ENCODE peak calls at places on chromosomes 12 and 14, in seven cellular contexts. M is brain microvascular endothelial cell, Z is bronchial epithelial cell, H is AG04450, Q is fibroblast of mammary gland, E is transverse colon, W is GM23338. F is an unnamed sample.
A peak's percentile ranks its signal among the peaks of the same experiment; 100 is the strongest.

GRCh38 chr14:70735043-70735442 is 74.3 kb downstream of the MAP3K9 start:
- DNase-seq in M (no peak), Z (no peak), H (no peak), Q (peak; percentile 19), E (no peak), W (no peak), F (peak; percentile 10)

GRCh38 chr12:13562915-13563742 is 366.6 kb downstream of the EMP1 start:
- DNase-seq in M (no peak), Z (no peak), H (no peak), Q (no peak), E (no peak), W (no peak), F (no peak)

GRCh38 chr14:47675489-47676300 is at the start of gene MDGA2:
- DNase-seq in M (peak; percentile 26), Z (peak; percentile 0), H (no peak), Q (peak; percentile 11), E (no peak), W (peak; percentile 86), F (no peak)

GRCh38 chr12:15152456-15152855 is 68.8 kb downstream of the RERG start:
- DNase-seq in M (no peak), Z (no peak), H (no peak), Q (peak; percentile 41), E (no peak), W (no peak), F (no peak)

GRCh38 chr14:90985601-90986242 is 74.7 kb downstream of the RPS6KA5 start:
- DNase-seq in M (no peak), Z (no peak), H (no peak), Q (no peak), E (no peak), W (no peak), F (no peak)

GRCh38 chr12:26188132-26188531 is 7.2 kb upstream of the SSPN start:
- DNase-seq in M (peak; percentile 42), Z (peak; percentile 64), H (peak; percentile 43), Q (peak; percentile 91), E (no peak), W (no peak), F (peak; percentile 36)

GRCh38 chr14:104971447-104972240 is 6.5 kb downstream of the AHNAK2 start:
- DNase-seq in M (no peak), Z (no peak), H (no peak), Q (no peak), E (no peak), W (no peak), F (no peak)

GRCh38 chr14:100900837-100901390 is 2.6 kb downstream of the RTL1 start:
- DNase-seq in M (no peak), Z (no peak), H (no peak), Q (no peak), E (peak; percentile 50), W (peak; percentile 80), F (no peak)

GRCh38 chr14:38342803-38343202 is 86.9 kb upstream of the CLEC14A start:
- DNase-seq in M (peak; percentile 65), Z (peak; percentile 15), H (peak; percentile 56), Q (peak; percentile 91), E (no peak), W (no peak), F (peak; percentile 10)

GRCh38 chr12:57111046-57111698 is at the start of gene STAT6:
- DNase-seq in M (peak; percentile 90), Z (peak; percentile 76), H (no peak), Q (peak; percentile 87), E (peak; percentile 91), W (peak; percentile 77), F (peak; percentile 94)

GRCh38 chr12:128827724-128828123 is 4.0 kb upstream of the SLC15A4 start:
- DNase-seq in M (no peak), Z (no peak), H (no peak), Q (no peak), E (no peak), W (no peak), F (no peak)

GRCh38 chr12:128823216-128823915 is 392 bp downstream of the SLC15A4 start:
- DNase-seq in M (no peak), Z (peak; percentile 7), H (no peak), Q (no peak), E (peak; percentile 57), W (peak; percentile 39), F (no peak)

GRCh38 chr12:128820723-128821432 is 2.9 kb downstream of the SLC15A4 start:
- DNase-seq in M (no peak), Z (no peak), H (no peak), Q (no peak), E (peak; percentile 69), W (no peak), F (peak; percentile 11)

GRCh38 chr12:128825845-128826244 is 2.1 kb upstream of the SLC15A4 start:
- DNase-seq in M (no peak), Z (no peak), H (no peak), Q (no peak), E (no peak), W (no peak), F (no peak)

DNA sequence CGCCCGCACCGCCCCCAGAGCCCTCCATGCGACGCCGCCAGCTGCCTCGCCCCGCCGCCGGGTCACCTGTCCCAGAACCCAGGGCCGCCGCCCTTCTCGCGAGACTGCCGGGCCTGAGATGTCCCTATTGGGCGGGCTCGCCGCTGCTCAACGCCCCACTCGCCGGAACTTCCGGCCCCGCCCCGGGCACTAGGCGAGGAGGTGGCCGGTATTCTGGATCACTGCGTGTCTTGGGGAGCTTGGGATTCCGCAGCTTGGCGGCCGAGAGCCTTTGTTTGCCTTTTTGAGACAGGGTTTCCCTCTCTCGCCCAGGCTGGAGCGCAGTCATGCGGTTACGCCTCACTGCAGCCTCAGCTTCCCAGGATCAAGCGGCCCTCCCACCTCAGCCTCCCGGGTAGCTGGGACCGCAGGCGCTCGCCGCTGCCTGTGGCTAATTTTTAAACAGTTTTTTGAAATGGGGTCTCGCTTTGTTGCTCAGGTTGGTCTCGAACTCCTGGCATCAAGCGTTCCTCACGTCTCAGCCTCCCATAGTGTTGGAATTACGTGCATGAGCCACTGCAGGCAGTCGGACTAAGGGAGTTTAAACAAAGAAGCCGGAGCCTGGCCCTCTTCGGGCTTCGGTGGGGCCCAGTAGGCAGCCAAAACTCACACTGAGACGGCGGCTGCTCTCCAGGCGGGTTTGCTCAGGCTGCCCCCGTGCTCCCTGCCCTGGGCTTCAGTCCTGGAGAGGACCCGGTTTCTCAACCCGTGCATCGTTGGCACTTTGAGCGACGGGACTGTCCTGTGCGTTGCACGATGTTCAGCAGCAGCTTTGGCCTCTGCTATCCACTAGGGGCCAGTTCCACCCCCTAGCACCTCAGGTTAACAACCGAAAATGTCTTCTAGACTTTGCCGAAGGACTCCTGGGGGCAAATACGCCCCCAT is at the start of gene SLC15A4:
- DNase-seq in M (peak; percentile 91), Z (peak; percentile 73), H (peak; percentile 63), Q (peak; percentile 83), E (peak; percentile 98), W (peak; percentile 90), F (peak; percentile 91)
- TF ChIP-seq CTCF in M (peak; percentile 55), Z (peak; percentile 39), H (peak; percentile 24), Q (peak; percentile 16), E (no peak), W (no peak), F (peak; percentile 27)

GRCh38 chr14:54488318-54488645 is 498 bp downstream of the GMFB start:
- DNase-seq in M (no peak), Z (peak; percentile 17), H (no peak), Q (no peak), E (no peak), W (peak; percentile 84), F (no peak)

GRCh38 chr14:54486685-54487084 is 2.1 kb downstream of the GMFB start:
- DNase-seq in M (no peak), Z (peak; percentile 25), H (no peak), Q (no peak), E (no peak), W (no peak), F (peak; percentile 16)

GRCh38 chr14:54489318-54489683 is 521 bp upstream of the GMFB start:
- DNase-seq in M (no peak), Z (no peak), H (no peak), Q (no peak), E (no peak), W (no peak), F (no peak)

GRCh38 chr14:54488646-54489317 is at the start of gene GMFB:
- DNase-seq in M (peak; percentile 82), Z (peak; percentile 77), H (peak; percentile 77), Q (peak; percentile 88), E (peak; percentile 95), W (peak; percentile 91), F (peak; percentile 95)

DNA sequence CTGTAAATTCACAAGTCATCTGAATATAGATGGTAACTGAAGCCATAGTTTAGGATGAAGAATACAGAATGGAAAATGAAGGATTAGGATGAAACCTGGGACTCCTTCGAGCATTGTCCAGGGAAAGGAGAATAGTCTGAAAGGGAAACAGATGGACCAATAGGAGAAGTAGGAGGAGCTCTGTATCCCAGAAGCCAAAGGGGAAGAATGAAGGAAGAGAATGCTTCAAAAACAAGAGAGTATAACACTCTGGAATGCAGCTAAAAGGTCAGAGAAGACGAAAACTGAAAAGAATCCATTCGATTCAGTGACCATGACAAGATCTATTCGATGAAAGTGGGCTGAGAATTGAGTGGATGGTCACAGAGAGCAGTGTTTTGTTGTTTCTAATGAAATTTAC is 1.0 kb downstream of the GMFB start:
- DNase-seq in M (no peak), Z (peak; percentile 45), H (no peak), Q (peak; percentile 61), E (no peak), W (peak; percentile 44), F (peak; percentile 51)
- H3K4me3 ChIP-seq in M (peak overlapping the region; percentile 76), Z (peak overlapping the region; percentile 94), H (peak overlapping the region; percentile 91), Q (peak overlapping the region; percentile 94), E (peak overlapping the region; percentile 96), W (peak overlapping the region; percentile 61), F (peak overlapping the region; percentile 75)

GRCh38 chr12:51374856-51375255 is 16.4 kb downstream of the GALNT6 start:
- DNase-seq in M (no peak), Z (no peak), H (no peak), Q (no peak), E (no peak), W (no peak), F (no peak)

GRCh38 chr12:51374346-51374745 is 16.9 kb downstream of the GALNT6 start:
- DNase-seq in M (no peak), Z (no peak), H (no peak), Q (peak; percentile 15), E (no peak), W (no peak), F (no peak)

GRCh38 chr12:51379571-51379970 is 11.6 kb downstream of the GALNT6 start:
- DNase-seq in M (no peak), Z (no peak), H (no peak), Q (no peak), E (no peak), W (no peak), F (no peak)

GRCh38 chr12:51378749-51379148 is 12.5 kb downstream of the GALNT6 start:
- DNase-seq in M (no peak), Z (no peak), H (no peak), Q (no peak), E (no peak), W (no peak), F (no peak)

GRCh38 chr12:51377099-51377984 is 13.9 kb downstream of the GALNT6 start:
- DNase-seq in M (no peak), Z (no peak), H (no peak), Q (peak; percentile 14), E (no peak), W (no peak), F (no peak)
- TF ChIP-seq CTCF in M (no peak), Z (no peak), H (no peak), Q (no peak), E (no peak), W (peak; percentile 31), F (no peak)

GRCh38 chr12:82688035-82688501 is 1.4 kb downstream of the TMTC2 start:
- DNase-seq in M (peak; percentile 9), Z (peak; percentile 21), H (no peak), Q (peak; percentile 15), E (no peak), W (no peak), F (peak; percentile 9)
- H3K4me3 ChIP-seq in M (peak overlapping the region; percentile 92), Z (peak overlapping the region; percentile 73), H (peak overlapping the region; percentile 91), Q (peak overlapping the region; percentile 85), E (peak overlapping the region; percentile 68), W (peak overlapping the region; percentile 91), F (peak overlapping the region; percentile 79)

GRCh38 chr14:26255213-26255612 is 342.6 kb downstream of the NOVA1 start:
- DNase-seq in M (no peak), Z (peak; percentile 61), H (no peak), Q (peak; percentile 68), E (no peak), W (peak; percentile 52), F (peak; percentile 37)
- TF ChIP-seq CTCF in M (no peak), Z (peak; percentile 63), H (peak; percentile 40), Q (peak; percentile 62), E (peak; percentile 24), W (peak; percentile 61), F (peak; percentile 42)